ENCODE peak calls at places on chromosomes 1 and 21, in six cellular contexts. One of them, this sample, is unnamed.

GRCh38 chr1:87918398-87918797 is 589.7 kb downstream of the LMO4 start:
- DNase-seq in GM23338: no peak
- DNase-seq in left ventricle myocardium inferior: no peak
- DNase-seq in heart left ventricle: no peak
- DNase-seq in transverse colon: no peak
- DNase-seq in GM23248: no peak
- DNase-seq in this sample: no peak

GRCh38 chr1:30320581-30320890 is 402.8 kb downstream of the MATN1 start:
- DNase-seq in GM23338: no peak
- DNase-seq in heart left ventricle: no peak
- DNase-seq in GM23248: no peak
- DNase-seq in transverse colon: no peak
- DNase-seq in left ventricle myocardium inferior: no peak
- DNase-seq in this sample: no peak

GRCh38 chr1:212498243-212498642 is 65.5 kb downstream of the NENF start:
- DNase-seq in transverse colon: no peak
- DNase-seq in GM23338: no peak
- DNase-seq in GM23248: peak; percentile 92
- DNase-seq in left ventricle myocardium inferior: no peak
- DNase-seq in heart left ventricle: no peak
- DNase-seq in this sample: no peak

GRCh38 chr1:41751804-41752513 is 166.8 kb downstream of the HIVEP3 start:
- DNase-seq in left ventricle myocardium inferior: no peak
- DNase-seq in heart left ventricle: peak; percentile 48
- DNase-seq in GM23338: no peak
- DNase-seq in transverse colon: peak; percentile 21
- DNase-seq in GM23248: peak; percentile 65
- DNase-seq in this sample: no peak

GRCh38 chr21:39451332-39452206 is at the start of gene SH3BGR:
- DNase-seq in GM23338: peak; percentile 93
- DNase-seq in heart left ventricle: peak; percentile 88
- DNase-seq in GM23248: peak; percentile 3
- DNase-seq in transverse colon: no peak
- DNase-seq in left ventricle myocardium inferior: peak; percentile 73
- DNase-seq in this sample: peak; percentile 35

GRCh38 chr1:44919387-44919786 is 67.0 kb downstream of the EIF2B3 start:
- DNase-seq in left ventricle myocardium inferior: no peak
- DNase-seq in transverse colon: no peak
- DNase-seq in GM23248: no peak
- DNase-seq in GM23338: no peak
- DNase-seq in heart left ventricle: no peak
- DNase-seq in this sample: no peak

GRCh38 chr1:237390798-237391197 is 348.8 kb downstream of the RYR2 start:
- DNase-seq in GM23338: no peak
- DNase-seq in GM23248: peak; percentile 61
- DNase-seq in left ventricle myocardium inferior: no peak
- DNase-seq in heart left ventricle: no peak
- DNase-seq in transverse colon: no peak
- DNase-seq in this sample: no peak

GRCh38 chr1:111660204-111661150 is 40.9 kb downstream of the RAP1A start:
- DNase-seq in heart left ventricle: no peak
- DNase-seq in GM23338: no peak
- DNase-seq in left ventricle myocardium inferior: no peak
- DNase-seq in transverse colon: no peak
- DNase-seq in GM23248: peak; percentile 61
- DNase-seq in this sample: no peak

GRCh38 chr1:232501174-232501573 is 128.8 kb downstream of the SIPA1L2 start:
- DNase-seq in heart left ventricle: no peak
- DNase-seq in GM23248: no peak
- DNase-seq in GM23338: no peak
- DNase-seq in left ventricle myocardium inferior: no peak
- DNase-seq in transverse colon: no peak
- DNase-seq in this sample: no peak

GRCh38 chr1:24874611-24875225 is 55.4 kb downstream of the RUNX3 start:
- DNase-seq in GM23338: peak; percentile 21
- DNase-seq in transverse colon: no peak
- DNase-seq in heart left ventricle: peak; percentile 41
- DNase-seq in GM23248: no peak
- DNase-seq in left ventricle myocardium inferior: no peak
- DNase-seq in this sample: no peak

GRCh38 chr1:209576798-209577197 is 6.7 kb upstream of the CAMK1G start:
- DNase-seq in GM23338: peak; percentile 88
- DNase-seq in GM23248: peak; percentile 80
- DNase-seq in transverse colon: peak; percentile 83
- DNase-seq in heart left ventricle: peak; percentile 80
- DNase-seq in left ventricle myocardium inferior: peak; percentile 76
- DNase-seq in this sample: peak; percentile 86

GRCh38 chr1:117590273-117590925 is 15.4 kb upstream of the TENT5C start:
- DNase-seq in transverse colon: no peak
- DNase-seq in GM23248: no peak
- DNase-seq in GM23338: peak; percentile 44
- DNase-seq in left ventricle myocardium inferior: no peak
- DNase-seq in heart left ventricle: no peak
- DNase-seq in this sample: no peak

GRCh38 chr1:6603851-6604558 is 1.3 kb upstream of the KLHL21 start:
- DNase-seq in transverse colon: peak; percentile 57
- DNase-seq in heart left ventricle: peak; percentile 86
- DNase-seq in left ventricle myocardium inferior: peak; percentile 81
- DNase-seq in GM23338: peak; percentile 93
- DNase-seq in GM23248: peak; percentile 89
- DNase-seq in this sample: no peak

GRCh38 chr1:39170731-39171375 is 33.6 kb upstream of the MACF1 start:
- DNase-seq in left ventricle myocardium inferior: no peak
- DNase-seq in heart left ventricle: no peak
- DNase-seq in GM23248: no peak
- DNase-seq in GM23338: peak; percentile 84
- DNase-seq in transverse colon: no peak
- DNase-seq in this sample: no peak

GRCh38 chr1:205077158-205077933 is 6.9 kb downstream of the TMEM81 start:
- DNase-seq in GM23338: no peak
- DNase-seq in heart left ventricle: no peak
- DNase-seq in GM23248: peak; percentile 25
- DNase-seq in transverse colon: no peak
- DNase-seq in left ventricle myocardium inferior: no peak
- DNase-seq in this sample: no peak

GRCh38 chr1:227317541-227318002 is 720 bp downstream of the CDC42BPA start:
- DNase-seq in heart left ventricle: peak; percentile 44
- DNase-seq in GM23248: peak; percentile 79
- DNase-seq in left ventricle myocardium inferior: peak; percentile 29
- DNase-seq in transverse colon: peak; percentile 39
- DNase-seq in GM23338: peak; percentile 82
- DNase-seq in this sample: peak; percentile 79

GRCh38 chr1:17097125-17097524 is 22.1 kb downstream of the PADI2 start:
- DNase-seq in GM23338: no peak
- DNase-seq in heart left ventricle: no peak
- DNase-seq in transverse colon: no peak
- DNase-seq in left ventricle myocardium inferior: no peak
- DNase-seq in GM23248: no peak
- DNase-seq in this sample: no peak

GRCh38 chr21:32812035-32812434 is 40.5 kb upstream of the PAXBP1 start:
- DNase-seq in heart left ventricle: peak; percentile 67
- DNase-seq in transverse colon: no peak
- DNase-seq in GM23248: peak; percentile 55
- DNase-seq in GM23338: no peak
- DNase-seq in left ventricle myocardium inferior: peak; percentile 76
- DNase-seq in this sample: no peak

GRCh38 chr21:39120876-39121599 is 62.2 kb downstream of the PSMG1 start:
- DNase-seq in transverse colon: no peak
- DNase-seq in heart left ventricle: no peak
- DNase-seq in GM23338: peak; percentile 38
- DNase-seq in GM23248: no peak
- DNase-seq in left ventricle myocardium inferior: no peak
- DNase-seq in this sample: no peak

GRCh38 chr1:155184835-155185782 is 11.5 kb downstream of the TRIM46 start:
- DNase-seq in GM23248: no peak
- DNase-seq in left ventricle myocardium inferior: peak; percentile 47
- DNase-seq in heart left ventricle: peak; percentile 54
- DNase-seq in GM23338: peak; percentile 52
- DNase-seq in transverse colon: peak; percentile 76
- DNase-seq in this sample: peak; percentile 74

GRCh38 chr1:229326601-229327000 is 16.2 kb downstream of the CCSAP start:
- DNase-seq in left ventricle myocardium inferior: no peak
- DNase-seq in GM23338: no peak
- DNase-seq in GM23248: no peak
- DNase-seq in heart left ventricle: no peak
- DNase-seq in transverse colon: no peak
- DNase-seq in this sample: no peak

GRCh38 chr1:201119206-201119814 is 7.1 kb upstream of the CACNA1S start:
- DNase-seq in heart left ventricle: no peak
- DNase-seq in GM23248: peak; percentile 68
- DNase-seq in GM23338: peak; percentile 87
- DNase-seq in left ventricle myocardium inferior: no peak
- DNase-seq in transverse colon: peak; percentile 31
- DNase-seq in this sample: peak; percentile 60

GRCh38 chr1:147214842-147215539 is 10.1 kb downstream of the FMO5 start:
- DNase-seq in GM23338: no peak
- DNase-seq in GM23248: no peak
- DNase-seq in left ventricle myocardium inferior: no peak
- DNase-seq in heart left ventricle: no peak
- DNase-seq in transverse colon: no peak
- DNase-seq in this sample: no peak

GRCh38 chr1:91609571-91609970 is 108.9 kb downstream of the CDC7 start:
- DNase-seq in heart left ventricle: no peak
- DNase-seq in transverse colon: no peak
- DNase-seq in GM23338: no peak
- DNase-seq in GM23248: peak; percentile 89
- DNase-seq in left ventricle myocardium inferior: no peak
- DNase-seq in this sample: no peak

GRCh38 chr1:91608876-91609275 is 108.2 kb downstream of the CDC7 start:
- DNase-seq in GM23338: no peak
- DNase-seq in transverse colon: no peak
- DNase-seq in GM23248: peak; percentile 84
- DNase-seq in heart left ventricle: no peak
- DNase-seq in left ventricle myocardium inferior: no peak
- DNase-seq in this sample: no peak

GRCh38 chr1:91611498-91611917 is 110.9 kb downstream of the CDC7 start:
- DNase-seq in GM23338: peak; percentile 47
- DNase-seq in heart left ventricle: no peak
- DNase-seq in left ventricle myocardium inferior: no peak
- DNase-seq in transverse colon: peak; percentile 14
- DNase-seq in GM23248: peak; percentile 44
- DNase-seq in this sample: no peak

GRCh38 chr1:91610102-91610501 is 109.5 kb downstream of the CDC7 start:
- DNase-seq in GM23248: peak; percentile 36
- DNase-seq in GM23338: no peak
- DNase-seq in left ventricle myocardium inferior: no peak
- DNase-seq in heart left ventricle: no peak
- DNase-seq in transverse colon: no peak
- DNase-seq in this sample: no peak

GRCh38 chr1:91610829-91611228 is 110.2 kb downstream of the CDC7 start:
- DNase-seq in transverse colon: no peak
- DNase-seq in GM23338: no peak
- DNase-seq in heart left ventricle: no peak
- DNase-seq in left ventricle myocardium inferior: no peak
- DNase-seq in GM23248: peak; percentile 42
- DNase-seq in this sample: no peak
- H3K4me1 ChIP-seq in transverse colon: no peaks in the 10 kb centered on the region
- H3K4me1 ChIP-seq in GM23338: peaks cover 5% of the 10 kb centered on the region
- H3K4me1 ChIP-seq in heart left ventricle: no peaks in the 10 kb centered on the region
- H3K4me1 ChIP-seq in left ventricle myocardium inferior: no peaks in the 10 kb centered on the region
- H3K4me1 ChIP-seq in GM23248: peaks cover 51% of the 10 kb centered on the region
- H3K4me1 ChIP-seq in this sample: no peaks in the 10 kb centered on the region

DNA sequence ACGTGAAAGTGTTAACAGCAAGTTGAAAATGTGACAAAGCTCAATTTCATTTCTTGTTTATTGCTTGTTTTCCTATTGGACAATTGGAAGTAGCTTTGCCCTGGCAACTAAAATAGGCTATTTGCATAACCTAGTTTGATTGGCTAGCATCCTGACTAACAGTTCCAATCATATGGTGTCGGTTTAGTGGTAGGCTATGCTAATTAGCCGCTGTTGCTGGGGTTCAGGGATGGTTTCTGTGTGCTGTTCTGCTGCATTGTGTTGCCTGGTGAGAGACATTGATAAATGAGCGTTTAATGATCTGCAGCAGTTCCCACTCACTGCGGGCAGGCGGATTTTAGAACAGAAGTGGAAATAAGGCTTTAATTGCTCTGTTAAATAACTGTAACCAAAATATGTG is 68.5 kb downstream of the DYRK1A start:
- DNase-seq in left ventricle myocardium inferior: peak; percentile 35
- DNase-seq in transverse colon: no peak
- DNase-seq in heart left ventricle: peak; percentile 69
- DNase-seq in GM23338: peak; percentile 98
- DNase-seq in GM23248: peak; percentile 85
- DNase-seq in this sample: peak; percentile 81
- H3K4me3 ChIP-seq in left ventricle myocardium inferior: peak overlapping the region; percentile 20
- H3K4me3 ChIP-seq in transverse colon: no peak overlapping the region
- H3K4me3 ChIP-seq in heart left ventricle: peak overlapping the region; percentile 10
- H3K4me3 ChIP-seq in GM23338: no peak overlapping the region
- H3K4me3 ChIP-seq in GM23248: peak overlapping the region; percentile 12
- H3K4me3 ChIP-seq in this sample: no peak overlapping the region

DNA sequence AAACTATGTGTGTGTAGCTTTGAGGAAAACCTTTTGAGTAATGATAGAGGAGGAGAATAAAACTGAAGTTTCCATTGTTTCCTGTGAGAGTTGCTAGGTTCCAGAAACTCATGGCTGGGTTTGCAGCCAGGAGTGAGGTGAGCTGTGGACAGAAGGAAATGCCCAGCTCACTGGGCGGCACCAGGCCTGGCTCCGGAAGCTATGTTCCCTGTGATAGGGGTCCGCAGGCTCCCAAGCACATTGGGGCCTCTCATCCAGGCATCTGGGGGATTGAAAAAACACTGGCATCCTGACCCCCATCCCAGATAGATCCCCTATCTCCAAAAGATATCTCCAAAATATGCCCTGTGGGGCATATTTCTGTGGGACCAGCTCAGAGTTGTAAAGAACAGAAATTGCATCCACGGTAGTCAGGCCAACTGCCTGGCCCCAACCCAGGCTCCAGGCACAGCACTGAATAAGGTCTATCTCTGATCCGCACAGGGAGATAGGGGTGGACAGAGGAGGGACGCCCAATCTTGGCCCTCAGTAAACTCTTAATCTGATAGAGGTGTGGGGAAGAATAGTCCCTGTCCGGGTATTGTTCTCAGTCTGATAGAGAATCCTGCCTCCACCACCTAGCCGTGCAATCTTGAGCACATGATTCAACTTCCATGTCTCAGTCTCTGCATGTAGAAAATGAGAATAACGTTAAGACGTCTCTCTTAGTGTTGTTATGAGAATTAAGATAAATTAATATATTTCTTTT is 1.9 kb upstream of the HSPG2 start:
- DNase-seq in heart left ventricle: no peak
- DNase-seq in left ventricle myocardium inferior: no peak
- DNase-seq in transverse colon: no peak
- DNase-seq in GM23338: no peak
- DNase-seq in GM23248: peak; percentile 64
- DNase-seq in this sample: no peak
- H3K4me1 ChIP-seq in heart left ventricle: peaks cover 53% of the 10 kb centered on the region
- H3K4me1 ChIP-seq in left ventricle myocardium inferior: peaks cover 94% of the 10 kb centered on the region
- H3K4me1 ChIP-seq in transverse colon: peaks cover 51% of the 10 kb centered on the region
- H3K4me1 ChIP-seq in GM23338: peaks cover 22% of the 10 kb centered on the region
- H3K4me1 ChIP-seq in GM23248: peaks cover 54% of the 10 kb centered on the region
- H3K4me1 ChIP-seq in this sample: peaks cover 7% of the 10 kb centered on the region

DNA sequence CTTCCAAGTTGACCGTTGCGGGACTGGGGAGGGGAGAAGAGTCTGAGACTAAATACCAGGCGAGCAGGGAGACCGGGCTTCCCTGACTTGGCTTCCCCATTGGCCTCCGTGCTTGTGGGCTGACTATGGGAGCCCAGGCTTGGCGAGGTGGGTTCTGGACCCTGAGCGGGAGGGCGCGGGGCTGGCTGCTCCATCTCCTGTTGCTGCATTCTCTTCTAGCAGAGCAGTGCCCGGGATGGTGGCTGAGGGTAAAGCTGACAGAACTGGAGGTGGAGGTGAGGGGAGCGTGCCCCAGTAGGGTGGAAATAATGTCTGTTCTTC is 689 bp downstream of the LGR6 start:
- DNase-seq in left ventricle myocardium inferior: no peak
- DNase-seq in heart left ventricle: no peak
- DNase-seq in GM23338: peak; percentile 16
- DNase-seq in GM23248: no peak
- DNase-seq in transverse colon: no peak
- DNase-seq in this sample: no peak
- H3K4me3 ChIP-seq in left ventricle myocardium inferior: peak overlapping the region; percentile 54
- H3K4me3 ChIP-seq in heart left ventricle: no peak overlapping the region
- H3K4me3 ChIP-seq in GM23338: peak overlapping the region; percentile 57
- H3K4me3 ChIP-seq in GM23248: no peak overlapping the region
- H3K4me3 ChIP-seq in transverse colon: peak overlapping the region; percentile 45
- H3K4me3 ChIP-seq in this sample: no peak overlapping the region